ENCODE peak calls at places on chromosomes 16 and 17, in five cellular contexts. L, K, F, I and W are unnamed samples.

GRCh38 chr17:34703533-34703932 is 124.2 kb downstream of the TMEM132E start:
- DNase-seq in L (peak), K (peak), F (no peak), I (peak), W (peak)

GRCh38 chr16:48829361-48829760 is 219.4 kb upstream of the N4BP1 start:
- DNase-seq in L (no peak), K (no peak), F (no peak), I (no peak), W (no peak)

GRCh38 chr16:24988593-24989338 is 26.4 kb downstream of the ARHGAP17 start:
- DNase-seq in L (peak), K (peak), F (peak), I (peak), W (no peak)

GRCh38 chr17:6677946-6678345 is 26.4 kb downstream of the C17orf100 start:
- DNase-seq in L (no peak), K (no peak), F (no peak), I (no peak), W (no peak)

GRCh38 chr17:81066771-81067315 is 31.9 kb downstream of the BAIAP2 start:
- DNase-seq in L (no peak), K (no peak), F (no peak), I (no peak), W (no peak)

GRCh38 chr16:10490141-10490540 is 90.3 kb downstream of the EMP2 start:
- DNase-seq in L (no peak), K (no peak), F (no peak), I (no peak), W (no peak)

GRCh38 chr16:56357291-56357764 is 68.0 kb downstream of the AMFR start:
- DNase-seq in L (peak), K (peak), F (no peak), I (peak), W (peak)

GRCh38 chr17:81866440-81867122 is 4.6 kb downstream of the ARHGDIA start:
- DNase-seq in L (no peak), K (no peak), F (no peak), I (no peak), W (no peak)

GRCh38 chr17:1485748-1486376 is 6.6 kb downstream of the MYO1C start:
- DNase-seq in L (no peak), K (peak), F (no peak), I (peak), W (peak)

GRCh38 chr16:54125751-54126655 is 160.6 kb downstream of the IRX3 start:
- DNase-seq in L (no peak), K (no peak), F (no peak), I (no peak), W (no peak)

GRCh38 chr16:11241480-11242204 is 14.4 kb downstream of the SOCS1 start:
- DNase-seq in L (no peak), K (no peak), F (no peak), I (no peak), W (no peak)

GRCh38 chr17:56121661-56122060 is 31.6 kb upstream of the ANKFN1 start:
- DNase-seq in L (no peak), K (no peak), F (no peak), I (no peak), W (peak)

GRCh38 chr16:4799171-4799855 is 3.1 kb downstream of the ROGDI start:
- DNase-seq in L (no peak), K (no peak), F (no peak), I (no peak), W (no peak)

GRCh38 chr16:11407047-11407982 is 62.1 kb downstream of the RMI2 start:
- DNase-seq in L (peak), K (peak), F (peak), I (peak), W (peak)

GRCh38 chr16:81831722-81832126 is 52.6 kb downstream of the PLCG2 start:
- DNase-seq in L (no peak), K (no peak), F (peak), I (peak), W (no peak)

GRCh38 chr17:5122586-5123342 is 6.9 kb downstream of the USP6 start:
- DNase-seq in L (no peak), K (peak), F (no peak), I (no peak), W (peak)

GRCh38 chr16:89386337-89386736 is 104.0 kb downstream of the ANKRD11 start:
- DNase-seq in L (no peak), K (no peak), F (no peak), I (no peak), W (no peak)

GRCh38 chr16:66207864-66208226 is 158.6 kb upstream of the CDH5 start:
- DNase-seq in L (no peak), K (no peak), F (no peak), I (no peak), W (no peak)

GRCh38 chr16:69253796-69254426 is 57.2 kb upstream of the VPS4A start:
- DNase-seq in L (no peak), K (peak), F (no peak), I (no peak), W (no peak)

GRCh38 chr17:64004903-64005733 is 7.0 kb downstream of the PRR29 start:
- DNase-seq in L (no peak), K (peak), F (no peak), I (no peak), W (no peak)

GRCh38 chr16:53893731-53894435 is 189.9 kb downstream of the FTO start:
- DNase-seq in L (peak), K (peak), F (no peak), I (peak), W (no peak)

GRCh38 chr17:42642377-42642776 is 16.7 kb upstream of the TUBG2 start:
- DNase-seq in L (no peak), K (no peak), F (no peak), I (no peak), W (peak)

GRCh38 chr17:7351665-7352558 is at the start of gene KCTD11:
- DNase-seq in L (peak), K (peak), F (peak), I (peak), W (peak)

GRCh38 chr17:5786510-5786875 is 202.2 kb upstream of the NLRP1 start:
- DNase-seq in L (no peak), K (no peak), F (no peak), I (no peak), W (no peak)

GRCh38 chr17:80936218-80936617 is 55.4 kb upstream of the CHMP6 start:
- DNase-seq in L (no peak), K (no peak), F (no peak), I (no peak), W (no peak)

GRCh38 chr17:7394452-7395191 is at the start of gene PLSCR3:
- DNase-seq in L (peak), K (peak), F (peak), I (peak), W (peak)

GRCh38 chr16:87451563-87452210 is 41.1 kb downstream of the ZCCHC14 start:
- DNase-seq in L (no peak), K (no peak), F (no peak), I (no peak), W (no peak)

GRCh38 chr16:10076037-10076436 is 106.2 kb downstream of the GRIN2A start:
- DNase-seq in L (no peak), K (no peak), F (no peak), I (no peak), W (no peak)

GRCh38 chr16:49128740-49129139 is 152.9 kb downstream of the CBLN1 start:
- DNase-seq in L (no peak), K (no peak), F (no peak), I (no peak), W (no peak)

GRCh38 chr17:46943511-46944393 is 20.8 kb downstream of the GOSR2 start:
- DNase-seq in L (peak), K (peak), F (peak), I (peak), W (peak)

GRCh38 chr16:46765050-46765449 is 16.9 kb upstream of the MYLK3 start:
- DNase-seq in L (peak), K (peak), F (no peak), I (no peak), W (no peak)

GRCh38 chr16:1492923-1493745 is at the start of gene TELO2:
- DNase-seq in L (peak), K (peak), F (peak), I (peak), W (peak)

GRCh38 chr17:10069301-10069700 is 129.1 kb downstream of the GAS7 start:
- DNase-seq in L (no peak), K (no peak), F (no peak), I (no peak), W (no peak)